ENCODE peak calls at places on chromosome 6, in ten cellular contexts. I is posterior cingulate gyrus; F is spleen; Y is Caki2; M is ELR; E is stimulated activated CD4-positive, alpha-beta T cell treated with anti-CD3 and anti-CD28 coated beads, Interleukin-1b, Interleukin-23, amount 100 ng/mL, for 1 hour; B is CD4-positive, alpha-beta T cell; T is AG08395; Z is fibroblast of lung; Q is activated T-helper 1 cell treated with Interleukin-2 at 50 U/mL for 16 hours. J is an unnamed sample.

GRCh38 chr6:161001421-161001820 is 9.9 kb downstream of the MAP3K4 start:
- DNase-seq in T (no peak), M (no peak), B (no peak), F (no peak), E (no peak), I (no peak), Y (no peak), Q (no peak), Z (no peak), J (no peak)

GRCh38 chr6:90028995-90029635 is 134.8 kb downstream of the GJA10 start:
- DNase-seq in F (no peak), Z (no peak), Y (no peak), Q (no peak), I (no peak), E (no peak), B (no peak), T (no peak), M (no peak), J (no peak)

GRCh38 chr6:62390413-62390812 is 104.4 kb upstream of the KHDRBS2 start:
- DNase-seq in T (no peak), E (no peak), F (no peak), Q (no peak), M (no peak), B (no peak), I (no peak), Z (no peak), Y (no peak), J (no peak)

GRCh38 chr6:132418566-132418965 is 17.3 kb upstream of the MOXD1 start:
- DNase-seq in B (no peak), T (peak), I (no peak), E (no peak), F (no peak), Y (no peak), Z (no peak), Q (no peak), M (no peak), J (no peak)

GRCh38 chr6:72580281-72580940 is 41.5 kb upstream of the KCNQ5 start:
- DNase-seq in Z (peak), F (no peak), T (peak), E (no peak), I (peak), M (peak), B (no peak), Q (no peak), Y (peak), J (peak)

GRCh38 chr6:41427642-41428401 is 92.4 kb downstream of the NCR2 start:
- DNase-seq in Y (no peak), M (peak), B (no peak), Z (peak), F (peak), T (no peak), I (peak), Q (no peak), E (no peak), J (no peak)

GRCh38 chr6:10297825-10298224 is 117.0 kb downstream of the TFAP2A start:
- DNase-seq in M (peak), T (no peak), Z (no peak), Y (no peak), I (no peak), B (no peak), F (no peak), Q (no peak), E (no peak), J (no peak)

GRCh38 chr6:62971976-62972658 is 239.2 kb upstream of the FKBP1C start:
- DNase-seq in F (no peak), E (no peak), B (no peak), I (no peak), M (no peak), Q (no peak), T (no peak), Y (peak), Z (no peak), J (no peak)

GRCh38 chr6:117498159-117498558 is 15.7 kb downstream of the DCBLD1 start:
- DNase-seq in M (peak), B (no peak), Y (no peak), T (peak), Z (peak), F (no peak), Q (no peak), I (no peak), E (no peak), J (no peak)

GRCh38 chr6:118719351-118720124 is 68.1 kb upstream of the CEP85L start:
- DNase-seq in E (no peak), B (no peak), F (peak), Q (no peak), I (no peak), Z (no peak), Y (no peak), T (no peak), M (no peak), J (no peak)

GRCh38 chr6:35745480-35745879 is 8.6 kb downstream of the ARMC12 start:
- DNase-seq in I (no peak), E (no peak), B (no peak), Q (no peak), T (no peak), Y (no peak), Z (no peak), M (no peak), F (no peak), J (no peak)

GRCh38 chr6:128305228-128305627 is 215.2 kb downstream of the PTPRK start:
- DNase-seq in E (no peak), Z (peak), F (no peak), I (no peak), Q (no peak), T (peak), M (peak), Y (peak), B (no peak), J (no peak)

GRCh38 chr6:24428615-24429014 is 25.9 kb downstream of the MRS2 start:
- DNase-seq in B (no peak), M (peak), E (no peak), I (no peak), Y (peak), Q (no peak), T (peak), F (no peak), Z (peak), J (no peak)

GRCh38 chr6:110703906-110704594 is 111.2 kb downstream of the CDK19 start:
- DNase-seq in E (no peak), F (no peak), T (no peak), Y (no peak), M (no peak), B (no peak), Z (no peak), Q (no peak), I (no peak), J (no peak)

GRCh38 chr6:170283212-170284081 is 7.4 kb downstream of the DLL1 start:
- DNase-seq in T (no peak), B (no peak), Y (no peak), Q (no peak), Z (no peak), I (no peak), E (no peak), F (peak), M (no peak), J (no peak)

GRCh38 chr6:14518515-14519217 is 401.1 kb downstream of the CD83 start:
- DNase-seq in T (peak), B (no peak), F (no peak), I (no peak), Y (no peak), Q (no peak), M (no peak), Z (peak), E (no peak), J (peak)

GRCh38 chr6:24974182-24975171 is 38.7 kb upstream of the RIPOR2 start:
- DNase-seq in E (peak), M (no peak), Y (no peak), T (no peak), B (no peak), F (no peak), I (no peak), Q (no peak), Z (no peak), J (no peak)

GRCh38 chr6:170128346-170128745 is 162.5 kb downstream of the DLL1 start:
- DNase-seq in Y (no peak), F (peak), M (no peak), Z (no peak), T (no peak), E (no peak), B (no peak), I (no peak), Q (no peak), J (no peak)

GRCh38 chr6:15897063-15897934 is 231.6 kb upstream of the MYLIP start:
- DNase-seq in T (peak), Q (no peak), E (no peak), Z (no peak), Y (no peak), I (no peak), M (peak), F (no peak), B (no peak), J (no peak)

GRCh38 chr6:168167431-168168315 is 88.7 kb upstream of the FRMD1 start:
- DNase-seq in Q (no peak), M (no peak), F (no peak), I (no peak), Z (no peak), E (no peak), B (no peak), Y (no peak), T (no peak), J (no peak)

GRCh38 chr6:158810149-158811095 is 8.7 kb downstream of the EZR start:
- DNase-seq in Y (no peak), E (no peak), Q (no peak), I (no peak), B (no peak), M (no peak), T (no peak), Z (no peak), F (no peak), J (no peak)

GRCh38 chr6:16961577-16961976 is 140.3 kb upstream of the STMND1 start:
- DNase-seq in E (no peak), F (no peak), Q (no peak), Z (peak), M (peak), I (no peak), B (no peak), Y (no peak), T (no peak), J (no peak)

GRCh38 chr6:32785781-32786533 is 22.6 kb upstream of the HLA-DQB2 start:
- DNase-seq in F (no peak), T (peak), M (peak), E (no peak), B (no peak), Y (peak), Z (peak), Q (no peak), I (peak), J (peak)

GRCh38 chr6:127342296-127342945 is 988 bp downstream of the ECHDC1 start:
- DNase-seq in Q (no peak), I (no peak), T (peak), Y (peak), B (no peak), M (peak), E (no peak), Z (peak), F (no peak), J (peak)

GRCh38 chr6:167569879-167570278 is 245.0 kb downstream of the TTLL2 start:
- DNase-seq in E (no peak), Z (no peak), F (no peak), T (no peak), Y (no peak), Q (no peak), M (no peak), B (no peak), I (no peak), J (no peak)

GRCh38 chr6:41047745-41048742 is 5.0 kb upstream of the APOBEC2 start:
- DNase-seq in E (no peak), M (no peak), I (no peak), Z (no peak), B (no peak), Q (no peak), F (no peak), T (no peak), Y (no peak), J (no peak)

GRCh38 chr6:125066964-125067363 is 86.6 kb upstream of the TPD52L1 start:
- DNase-seq in Q (no peak), T (no peak), B (no peak), F (no peak), I (no peak), M (peak), Z (peak), Y (no peak), E (no peak), J (no peak)

GRCh38 chr6:112163295-112164257 is 76.2 kb downstream of the FAM229B start:
- DNase-seq in M (peak), Y (no peak), F (peak), I (peak), Q (peak), E (peak), Z (peak), T (peak), B (peak), J (peak)

GRCh38 chr6:31397901-31398300 is 5.5 kb upstream of the MICA start:
- DNase-seq in Q (no peak), E (no peak), M (no peak), I (no peak), Y (no peak), T (no peak), B (no peak), Z (no peak), F (no peak), J (no peak)

GRCh38 chr6:129525055-129525454 is 184.9 kb downstream of the ARHGAP18 start:
- DNase-seq in T (peak), Z (peak), Q (no peak), F (no peak), I (no peak), B (no peak), Y (no peak), E (no peak), M (peak), J (no peak)

GRCh38 chr6:16394651-16395050 is 156.3 kb downstream of the GMPR start:
- DNase-seq in Z (no peak), Y (no peak), T (no peak), Q (no peak), F (no peak), B (no peak), E (no peak), I (no peak), M (no peak), J (no peak)

GRCh38 chr6:161452241-161452640 is 178.4 kb upstream of the AGPAT4 start:
- DNase-seq in Z (no peak), T (no peak), M (no peak), F (no peak), I (no peak), B (no peak), E (no peak), Y (no peak), Q (no peak), J (no peak)

GRCh38 chr6:118324081-118324480 is 224.0 kb upstream of the PLN start:
- DNase-seq in T (no peak), M (no peak), I (no peak), B (no peak), F (no peak), Q (no peak), Y (no peak), Z (no peak), E (no peak), J (no peak)

GRCh38 chr6:161355731-161356130 is 81.9 kb upstream of the AGPAT4 start:
- DNase-seq in B (no peak), M (no peak), E (no peak), F (no peak), Q (no peak), Y (no peak), T (no peak), Z (no peak), I (no peak), J (no peak)

GRCh38 chr6:128202169-128202765 is 301.4 kb upstream of the THEMIS start:
- DNase-seq in B (no peak), E (no peak), Z (no peak), M (no peak), I (no peak), T (no peak), Y (no peak), Q (no peak), F (no peak), J (no peak)

GRCh38 chr6:26163733-26164505 is 76.7 kb downstream of the HFE start:
- DNase-seq in Y (no peak), Z (no peak), I (no peak), T (no peak), B (no peak), M (no peak), Q (no peak), F (no peak), E (no peak), J (no peak)

GRCh38 chr6:166969390-166970002 is 13.1 kb upstream of the RNASET2 start:
- DNase-seq in T (no peak), Y (no peak), Q (no peak), M (no peak), Z (no peak), E (no peak), B (no peak), F (no peak), I (no peak), J (no peak)

GRCh38 chr6:145132709-145133108 is 602.6 kb downstream of the EPM2A start:
- DNase-seq in T (no peak), Y (no peak), M (no peak), I (no peak), F (no peak), B (no peak), Z (no peak), Q (no peak), E (no peak), J (no peak)